ENCODE peak calls at places on chromosome 15, in five cellular contexts. One of them, this sample, is unnamed. For H3K27me3, the result is how much of the 10 kb centered on the place peaks cover.

GRCh38 chr15:53978248-53978906 is at the start of gene UNC13C:
- DNase-seq in AG04450: no peak
- DNase-seq in H7: peak
- DNase-seq in thoracic aorta: no peak
- DNase-seq in CD4-positive, CD25-positive, alpha-beta regulatory T cell: no peak
- DNase-seq in this sample: peak

GRCh38 chr15:29083161-29083560 is 186.5 kb downstream of the NSMCE3 start:
- DNase-seq in H7: no peak
- DNase-seq in CD4-positive, CD25-positive, alpha-beta regulatory T cell: no peak
- DNase-seq in AG04450: no peak
- DNase-seq in thoracic aorta: no peak
- DNase-seq in this sample: no peak

GRCh38 chr15:70508561-70509281 is 254.6 kb downstream of the UACA start:
- DNase-seq in AG04450: peak
- DNase-seq in H7: no peak
- DNase-seq in thoracic aorta: no peak
- DNase-seq in CD4-positive, CD25-positive, alpha-beta regulatory T cell: no peak
- DNase-seq in this sample: no peak

GRCh38 chr15:26945046-26945445 is 25.9 kb upstream of the GABRG3 start:
- DNase-seq in H7: no peak
- DNase-seq in AG04450: no peak
- DNase-seq in CD4-positive, CD25-positive, alpha-beta regulatory T cell: no peak
- DNase-seq in thoracic aorta: no peak
- DNase-seq in this sample: no peak

GRCh38 chr15:88394553-88395159 is 72.5 kb downstream of the MRPL46 start:
- DNase-seq in CD4-positive, CD25-positive, alpha-beta regulatory T cell: no peak
- DNase-seq in AG04450: no peak
- DNase-seq in thoracic aorta: no peak
- DNase-seq in H7: no peak
- DNase-seq in this sample: no peak

GRCh38 chr15:94749848-94750617 is 518.7 kb downstream of the MCTP2 start:
- DNase-seq in thoracic aorta: no peak
- DNase-seq in AG04450: peak
- DNase-seq in H7: no peak
- DNase-seq in CD4-positive, CD25-positive, alpha-beta regulatory T cell: no peak
- DNase-seq in this sample: no peak

GRCh38 chr15:26772588-26773484 is at the start of gene GABRB3:
- DNase-seq in AG04450: no peak
- DNase-seq in CD4-positive, CD25-positive, alpha-beta regulatory T cell: no peak
- DNase-seq in H7: peak
- DNase-seq in thoracic aorta: no peak
- DNase-seq in this sample: peak

GRCh38 chr15:82933576-82933975 is 18.9 kb downstream of the HOMER2 start:
- DNase-seq in AG04450: no peak
- DNase-seq in thoracic aorta: no peak
- DNase-seq in H7: no peak
- DNase-seq in CD4-positive, CD25-positive, alpha-beta regulatory T cell: no peak
- DNase-seq in this sample: no peak

GRCh38 chr15:76866716-76867321 is 38.3 kb downstream of the SCAPER start:
- DNase-seq in CD4-positive, CD25-positive, alpha-beta regulatory T cell: peak
- DNase-seq in AG04450: peak
- DNase-seq in H7: peak
- DNase-seq in thoracic aorta: no peak
- DNase-seq in this sample: no peak

GRCh38 chr15:25859838-25860645 is 3.1 kb downstream of the ATP10A start:
- DNase-seq in CD4-positive, CD25-positive, alpha-beta regulatory T cell: peak
- DNase-seq in H7: no peak
- DNase-seq in AG04450: no peak
- DNase-seq in thoracic aorta: no peak
- DNase-seq in this sample: no peak

GRCh38 chr15:41899854-41900442 is 6.1 kb upstream of the SPTBN5 start:
- DNase-seq in CD4-positive, CD25-positive, alpha-beta regulatory T cell: no peak
- DNase-seq in H7: peak
- DNase-seq in thoracic aorta: no peak
- DNase-seq in AG04450: no peak
- DNase-seq in this sample: no peak
- H3K27me3 ChIP-seq in CD4-positive, CD25-positive, alpha-beta regulatory T cell: under half
- H3K27me3 ChIP-seq in H7: under half
- H3K27me3 ChIP-seq in thoracic aorta: under half
- H3K27me3 ChIP-seq in AG04450: under half
- H3K27me3 ChIP-seq in this sample: under half

GRCh38 chr15:36880913-36881290 is 219.4 kb downstream of the MEIS2 start:
- DNase-seq in H7: no peak
- DNase-seq in CD4-positive, CD25-positive, alpha-beta regulatory T cell: no peak
- DNase-seq in thoracic aorta: no peak
- DNase-seq in AG04450: no peak
- DNase-seq in this sample: no peak
- H3K27me3 ChIP-seq in H7: half or more
- H3K27me3 ChIP-seq in CD4-positive, CD25-positive, alpha-beta regulatory T cell: half or more
- H3K27me3 ChIP-seq in thoracic aorta: under half
- H3K27me3 ChIP-seq in AG04450: half or more
- H3K27me3 ChIP-seq in this sample: under half

GRCh38 chr15:66130496-66131014 is 123.0 kb downstream of the MEGF11 start:
- DNase-seq in CD4-positive, CD25-positive, alpha-beta regulatory T cell: no peak
- DNase-seq in thoracic aorta: no peak
- DNase-seq in H7: no peak
- DNase-seq in AG04450: no peak
- DNase-seq in this sample: no peak
- H3K27me3 ChIP-seq in CD4-positive, CD25-positive, alpha-beta regulatory T cell: under half
- H3K27me3 ChIP-seq in thoracic aorta: under half
- H3K27me3 ChIP-seq in H7: under half
- H3K27me3 ChIP-seq in AG04450: under half
- H3K27me3 ChIP-seq in this sample: under half

GRCh38 chr15:51277085-51277484 is 61.3 kb downstream of the CYP19A1 start:
- DNase-seq in AG04450: no peak
- DNase-seq in CD4-positive, CD25-positive, alpha-beta regulatory T cell: no peak
- DNase-seq in thoracic aorta: no peak
- DNase-seq in H7: no peak
- DNase-seq in this sample: no peak
- H3K27me3 ChIP-seq in AG04450: under half
- H3K27me3 ChIP-seq in CD4-positive, CD25-positive, alpha-beta regulatory T cell: under half
- H3K27me3 ChIP-seq in thoracic aorta: under half
- H3K27me3 ChIP-seq in H7: under half
- H3K27me3 ChIP-seq in this sample: under half

GRCh38 chr15:65963358-65963757 is 94.1 kb downstream of the RAB11A start:
- DNase-seq in CD4-positive, CD25-positive, alpha-beta regulatory T cell: no peak
- DNase-seq in thoracic aorta: no peak
- DNase-seq in H7: no peak
- DNase-seq in AG04450: no peak
- DNase-seq in this sample: no peak
- H3K27me3 ChIP-seq in CD4-positive, CD25-positive, alpha-beta regulatory T cell: under half
- H3K27me3 ChIP-seq in thoracic aorta: under half
- H3K27me3 ChIP-seq in H7: under half
- H3K27me3 ChIP-seq in AG04450: under half
- H3K27me3 ChIP-seq in this sample: half or more

GRCh38 chr15:89412906-89413411 is 78.3 kb upstream of the POLG start:
- DNase-seq in H7: peak
- DNase-seq in CD4-positive, CD25-positive, alpha-beta regulatory T cell: no peak
- DNase-seq in thoracic aorta: no peak
- DNase-seq in AG04450: no peak
- DNase-seq in this sample: no peak
- H3K27me3 ChIP-seq in H7: half or more
- H3K27me3 ChIP-seq in CD4-positive, CD25-positive, alpha-beta regulatory T cell: under half
- H3K27me3 ChIP-seq in thoracic aorta: under half
- H3K27me3 ChIP-seq in AG04450: half or more
- H3K27me3 ChIP-seq in this sample: half or more

GRCh38 chr15:79212589-79213139 is 69.9 kb upstream of the ANKRD34C start:
- DNase-seq in H7: peak
- DNase-seq in CD4-positive, CD25-positive, alpha-beta regulatory T cell: no peak
- DNase-seq in thoracic aorta: no peak
- DNase-seq in AG04450: no peak
- DNase-seq in this sample: no peak
- H3K27me3 ChIP-seq in H7: under half
- H3K27me3 ChIP-seq in CD4-positive, CD25-positive, alpha-beta regulatory T cell: under half
- H3K27me3 ChIP-seq in thoracic aorta: under half
- H3K27me3 ChIP-seq in AG04450: under half
- H3K27me3 ChIP-seq in this sample: under half

GRCh38 chr15:80942746-80943565 is 46.7 kb downstream of the MESD start:
- DNase-seq in thoracic aorta: no peak
- DNase-seq in H7: no peak
- DNase-seq in AG04450: no peak
- DNase-seq in CD4-positive, CD25-positive, alpha-beta regulatory T cell: no peak
- DNase-seq in this sample: no peak

GRCh38 chr15:80946576-80946975 is 43.0 kb downstream of the MESD start:
- DNase-seq in thoracic aorta: no peak
- DNase-seq in AG04450: no peak
- DNase-seq in H7: no peak
- DNase-seq in CD4-positive, CD25-positive, alpha-beta regulatory T cell: no peak
- DNase-seq in this sample: no peak

GRCh38 chr15:80942266-80942665 is 47.4 kb downstream of the MESD start:
- DNase-seq in H7: no peak
- DNase-seq in thoracic aorta: no peak
- DNase-seq in AG04450: no peak
- DNase-seq in CD4-positive, CD25-positive, alpha-beta regulatory T cell: no peak
- DNase-seq in this sample: no peak

GRCh38 chr15:80945605-80946004 is 44.0 kb downstream of the MESD start:
- DNase-seq in AG04450: no peak
- DNase-seq in CD4-positive, CD25-positive, alpha-beta regulatory T cell: no peak
- DNase-seq in thoracic aorta: no peak
- DNase-seq in H7: no peak
- DNase-seq in this sample: no peak

DNA sequence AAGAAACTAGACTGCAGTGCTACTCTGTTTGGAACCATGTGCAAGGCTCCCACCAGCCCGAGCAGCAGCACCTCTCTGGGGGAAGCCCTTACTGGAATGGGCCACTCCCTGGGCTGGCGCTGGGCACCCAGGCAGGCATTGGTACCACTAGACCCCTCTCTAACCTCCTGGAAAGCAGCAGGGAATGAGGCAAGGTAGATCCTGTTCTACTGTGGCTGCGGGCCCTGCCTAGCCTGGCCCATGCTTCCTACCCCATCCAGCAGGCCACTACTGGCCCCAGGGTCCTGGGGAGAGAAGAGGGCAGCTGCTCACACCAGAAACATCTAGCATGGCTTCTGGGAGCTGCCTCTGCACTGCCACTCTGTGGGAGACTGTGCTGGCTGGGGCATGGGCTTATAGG is 44.8 kb downstream of the MESD start:
- DNase-seq in AG04450: no peak
- DNase-seq in thoracic aorta: no peak
- DNase-seq in H7: no peak
- DNase-seq in CD4-positive, CD25-positive, alpha-beta regulatory T cell: no peak
- DNase-seq in this sample: no peak
- H3K27me3 ChIP-seq in AG04450: under half
- H3K27me3 ChIP-seq in thoracic aorta: under half
- H3K27me3 ChIP-seq in H7: under half
- H3K27me3 ChIP-seq in CD4-positive, CD25-positive, alpha-beta regulatory T cell: under half
- H3K27me3 ChIP-seq in this sample: under half

GRCh38 chr15:74131618-74132191 is 1.3 kb downstream of the ISLR2 start:
- DNase-seq in H7: no peak
- DNase-seq in AG04450: no peak
- DNase-seq in thoracic aorta: no peak
- DNase-seq in CD4-positive, CD25-positive, alpha-beta regulatory T cell: no peak
- DNase-seq in this sample: no peak

GRCh38 chr15:74129411-74130088 is 836 bp upstream of the ISLR2 start:
- DNase-seq in H7: no peak
- DNase-seq in AG04450: no peak
- DNase-seq in thoracic aorta: no peak
- DNase-seq in CD4-positive, CD25-positive, alpha-beta regulatory T cell: no peak
- DNase-seq in this sample: no peak

GRCh38 chr15:74128785-74129350 is 1.5 kb upstream of the ISLR2 start:
- DNase-seq in AG04450: no peak
- DNase-seq in CD4-positive, CD25-positive, alpha-beta regulatory T cell: no peak
- DNase-seq in H7: peak
- DNase-seq in thoracic aorta: no peak
- DNase-seq in this sample: no peak

GRCh38 chr15:74130849-74131617 is 647 bp downstream of the ISLR2 start:
- DNase-seq in thoracic aorta: no peak
- DNase-seq in CD4-positive, CD25-positive, alpha-beta regulatory T cell: no peak
- DNase-seq in AG04450: no peak
- DNase-seq in H7: peak
- DNase-seq in this sample: no peak

GRCh38 chr15:74130089-74130848 is at the start of gene ISLR2:
- DNase-seq in AG04450: no peak
- DNase-seq in H7: peak
- DNase-seq in thoracic aorta: no peak
- DNase-seq in CD4-positive, CD25-positive, alpha-beta regulatory T cell: no peak
- DNase-seq in this sample: no peak
- H3K27me3 ChIP-seq in AG04450: half or more
- H3K27me3 ChIP-seq in H7: half or more
- H3K27me3 ChIP-seq in thoracic aorta: under half
- H3K27me3 ChIP-seq in CD4-positive, CD25-positive, alpha-beta regulatory T cell: under half
- H3K27me3 ChIP-seq in this sample: half or more

GRCh38 chr15:40298216-40298935 is 9.4 kb downstream of the PLCB2 start:
- DNase-seq in H7: no peak
- DNase-seq in thoracic aorta: no peak
- DNase-seq in AG04450: no peak
- DNase-seq in CD4-positive, CD25-positive, alpha-beta regulatory T cell: no peak
- DNase-seq in this sample: no peak
- H3K27me3 ChIP-seq in H7: under half
- H3K27me3 ChIP-seq in thoracic aorta: under half
- H3K27me3 ChIP-seq in AG04450: half or more
- H3K27me3 ChIP-seq in CD4-positive, CD25-positive, alpha-beta regulatory T cell: under half
- H3K27me3 ChIP-seq in this sample: under half

This sample was measured in heart right ventricle.